ENCODE peak calls at places on chromosomes 4 and X, in ten cellular contexts. One of them, this sample, is unnamed.

GRCh38 chrX:16589211-16589610 is 60.7 kb upstream of the S100G start:
- DNase-seq in A549: no peak
- DNase-seq in NB4: no peak
- DNase-seq in WTC11: no peak
- DNase-seq in H1: no peak
- DNase-seq in HepG2: no peak
- DNase-seq in HCT116: no peak
- DNase-seq in K562: no peak
- DNase-seq in GM12878: no peak
- DNase-seq in SK-N-SH: no peak
- DNase-seq in this sample: peak; percentile 74

GRCh38 chrX:149467920-149468319 is 37.2 kb downstream of the IDS start:
- DNase-seq in A549: no peak
- DNase-seq in NB4: no peak
- DNase-seq in WTC11: no peak
- DNase-seq in H1: no peak
- DNase-seq in HepG2: no peak
- DNase-seq in HCT116: no peak
- DNase-seq in K562: no peak
- DNase-seq in GM12878: no peak
- DNase-seq in SK-N-SH: no peak
- DNase-seq in this sample: no peak

GRCh38 chrX:15947648-15948317 is 93.2 kb upstream of the AP1S2 start:
- DNase-seq in A549: no peak
- DNase-seq in NB4: peak; percentile 16
- DNase-seq in WTC11: peak; percentile 24
- DNase-seq in H1: peak; percentile 49
- DNase-seq in HepG2: no peak
- DNase-seq in HCT116: no peak
- DNase-seq in K562: peak; percentile 8
- DNase-seq in GM12878: no peak
- DNase-seq in SK-N-SH: no peak
- DNase-seq in this sample: peak; percentile 45

GRCh38 chrX:41963348-41963747 is 40.0 kb upstream of the CASK start:
- DNase-seq in A549: no peak
- DNase-seq in NB4: no peak
- DNase-seq in WTC11: no peak
- DNase-seq in H1: no peak
- DNase-seq in HepG2: no peak
- DNase-seq in HCT116: no peak
- DNase-seq in K562: no peak
- DNase-seq in GM12878: no peak
- DNase-seq in SK-N-SH: no peak
- DNase-seq in this sample: peak; percentile 39

GRCh38 chrX:16869393-16870094 is 618 bp downstream of the RBBP7 start:
- DNase-seq in A549: no peak
- DNase-seq in NB4: peak; percentile 74
- DNase-seq in WTC11: peak; percentile 32
- DNase-seq in H1: peak; percentile 48
- DNase-seq in HepG2: no peak
- DNase-seq in HCT116: no peak
- DNase-seq in K562: peak; percentile 60
- DNase-seq in GM12878: no peak
- DNase-seq in SK-N-SH: peak; percentile 77
- DNase-seq in this sample: peak; percentile 13

GRCh38 chr4:5863461-5864113 is 29.3 kb downstream of the CRMP1 start:
- DNase-seq in A549: peak; percentile 30
- DNase-seq in NB4: peak; percentile 87
- DNase-seq in WTC11: no peak
- DNase-seq in H1: no peak
- DNase-seq in HepG2: no peak
- DNase-seq in HCT116: peak; percentile 57
- DNase-seq in K562: no peak
- DNase-seq in GM12878: no peak
- DNase-seq in SK-N-SH: no peak
- DNase-seq in this sample: peak; percentile 44

GRCh38 chr4:22719218-22719617 is 26.5 kb downstream of the GBA3 start:
- DNase-seq in A549: no peak
- DNase-seq in NB4: no peak
- DNase-seq in WTC11: no peak
- DNase-seq in H1: no peak
- DNase-seq in HepG2: no peak
- DNase-seq in HCT116: no peak
- DNase-seq in K562: no peak
- DNase-seq in GM12878: no peak
- DNase-seq in SK-N-SH: no peak
- DNase-seq in this sample: no peak

GRCh38 chr4:186248643-186249042 is 17.3 kb upstream of the F11 start:
- DNase-seq in A549: no peak
- DNase-seq in NB4: no peak
- DNase-seq in WTC11: no peak
- DNase-seq in H1: no peak
- DNase-seq in HepG2: no peak
- DNase-seq in HCT116: no peak
- DNase-seq in K562: no peak
- DNase-seq in GM12878: no peak
- DNase-seq in SK-N-SH: no peak
- DNase-seq in this sample: no peak

GRCh38 chr4:146548443-146548842 is 26.7 kb upstream of the SLC10A7 start:
- DNase-seq in A549: no peak
- DNase-seq in NB4: no peak
- DNase-seq in WTC11: no peak
- DNase-seq in H1: no peak
- DNase-seq in HepG2: no peak
- DNase-seq in HCT116: no peak
- DNase-seq in K562: no peak
- DNase-seq in GM12878: no peak
- DNase-seq in SK-N-SH: no peak
- DNase-seq in this sample: no peak

GRCh38 chr4:8547912-8548730 is 32.1 kb upstream of the GPR78 start:
- DNase-seq in A549: no peak
- DNase-seq in NB4: no peak
- DNase-seq in WTC11: no peak
- DNase-seq in H1: no peak
- DNase-seq in HepG2: no peak
- DNase-seq in HCT116: no peak
- DNase-seq in K562: no peak
- DNase-seq in GM12878: no peak
- DNase-seq in SK-N-SH: peak; percentile 20
- DNase-seq in this sample: no peak

GRCh38 chrX:18927558-18927957 is 56.4 kb downstream of the PHKA2 start:
- DNase-seq in A549: no peak
- DNase-seq in NB4: no peak
- DNase-seq in WTC11: no peak
- DNase-seq in H1: no peak
- DNase-seq in HepG2: no peak
- DNase-seq in HCT116: no peak
- DNase-seq in K562: no peak
- DNase-seq in GM12878: no peak
- DNase-seq in SK-N-SH: no peak
- DNase-seq in this sample: no peak

GRCh38 chr4:85084371-85085170 is 118.1 kb upstream of the WDFY3 start:
- DNase-seq in A549: peak; percentile 2
- DNase-seq in NB4: peak; percentile 66
- DNase-seq in WTC11: no peak
- DNase-seq in H1: no peak
- DNase-seq in HepG2: peak; percentile 60
- DNase-seq in HCT116: peak; percentile 75
- DNase-seq in K562: peak; percentile 35
- DNase-seq in GM12878: no peak
- DNase-seq in SK-N-SH: peak; percentile 20
- DNase-seq in this sample: peak; percentile 67

GRCh38 chr4:1473718-1474117 is 67.5 kb upstream of the NKX1-1 start:
- DNase-seq in A549: no peak
- DNase-seq in NB4: no peak
- DNase-seq in WTC11: no peak
- DNase-seq in H1: no peak
- DNase-seq in HepG2: no peak
- DNase-seq in HCT116: no peak
- DNase-seq in K562: no peak
- DNase-seq in GM12878: no peak
- DNase-seq in SK-N-SH: peak; percentile 7
- DNase-seq in this sample: no peak

GRCh38 chr4:75180790-75181776 is 248.2 kb downstream of the PARM1 start:
- DNase-seq in A549: no peak
- DNase-seq in NB4: peak; percentile 74
- DNase-seq in WTC11: peak; percentile 26
- DNase-seq in H1: no peak
- DNase-seq in HepG2: no peak
- DNase-seq in HCT116: no peak
- DNase-seq in K562: no peak
- DNase-seq in GM12878: peak; percentile 48
- DNase-seq in SK-N-SH: no peak
- DNase-seq in this sample: no peak

GRCh38 chr4:101597204-101597603 is 193.3 kb upstream of the BANK1 start:
- DNase-seq in A549: no peak
- DNase-seq in NB4: peak; percentile 50
- DNase-seq in WTC11: no peak
- DNase-seq in H1: no peak
- DNase-seq in HepG2: no peak
- DNase-seq in HCT116: no peak
- DNase-seq in K562: no peak
- DNase-seq in GM12878: peak; percentile 5
- DNase-seq in SK-N-SH: no peak
- DNase-seq in this sample: no peak

DNA sequence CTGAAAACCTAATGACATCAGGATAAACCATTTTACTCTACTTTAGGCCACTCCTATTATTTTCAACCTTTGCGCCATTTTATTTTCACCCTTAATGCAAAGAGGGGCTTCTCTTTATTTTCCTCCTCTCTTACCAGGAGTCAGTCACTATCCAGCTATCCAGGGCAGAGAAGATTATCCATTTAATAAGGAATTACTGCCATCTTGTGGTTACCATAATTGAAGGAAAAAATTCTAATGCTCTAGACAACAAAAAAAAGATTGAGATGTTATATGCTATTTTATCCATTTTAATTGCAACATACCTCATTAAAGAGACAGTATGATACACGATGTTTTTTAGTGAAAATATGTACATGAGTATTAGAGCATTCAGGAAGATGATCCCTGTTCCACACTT is 514.5 kb upstream of the FAM241A start:
- DNase-seq in A549: no peak
- DNase-seq in NB4: peak; percentile 12
- DNase-seq in WTC11: no peak
- DNase-seq in H1: no peak
- DNase-seq in HepG2: peak; percentile 7
- DNase-seq in HCT116: peak; percentile 23
- DNase-seq in K562: no peak
- DNase-seq in GM12878: no peak
- DNase-seq in SK-N-SH: peak; percentile 10
- DNase-seq in this sample: peak; percentile 35
- TF ChIP-seq MAX in A549: no peak
- TF ChIP-seq MAX in NB4: no peak
- TF ChIP-seq MAX in WTC11: no peak
- TF ChIP-seq MAX in H1: no peak
- TF ChIP-seq MAX in HepG2: no peak
- TF ChIP-seq MAX in HCT116: no peak
- TF ChIP-seq MAX in K562: no peak
- TF ChIP-seq MAX in GM12878: no peak
- TF ChIP-seq MAX in SK-N-SH: no peak
- TF ChIP-seq MAX in this sample: no peak

DNA sequence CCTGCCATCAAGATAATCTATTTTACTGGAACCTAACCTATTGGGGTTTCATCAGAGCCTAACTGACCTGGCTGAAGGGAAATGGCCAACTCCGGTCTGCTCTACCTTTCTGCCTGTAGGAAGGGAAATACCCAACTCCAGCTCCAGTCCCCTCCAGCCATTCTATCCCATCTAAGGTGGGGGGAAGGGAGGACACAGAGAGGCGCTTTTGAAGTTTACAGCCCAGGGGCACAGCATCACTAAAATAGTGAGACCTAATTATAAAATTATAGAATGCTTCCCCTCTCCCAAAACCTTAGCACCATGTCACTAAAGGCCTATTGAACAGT is 27.8 kb upstream of the ACSL4 start:
- DNase-seq in A549: no peak
- DNase-seq in NB4: no peak
- DNase-seq in WTC11: no peak
- DNase-seq in H1: no peak
- DNase-seq in HepG2: no peak
- DNase-seq in HCT116: no peak
- DNase-seq in K562: no peak
- DNase-seq in GM12878: no peak
- DNase-seq in SK-N-SH: no peak
- DNase-seq in this sample: no peak
- TF ChIP-seq MAX in A549: no peak
- TF ChIP-seq MAX in NB4: no peak
- TF ChIP-seq MAX in WTC11: no peak
- TF ChIP-seq MAX in H1: no peak
- TF ChIP-seq MAX in HepG2: no peak
- TF ChIP-seq MAX in HCT116: no peak
- TF ChIP-seq MAX in K562: no peak
- TF ChIP-seq MAX in GM12878: no peak
- TF ChIP-seq MAX in SK-N-SH: no peak
- TF ChIP-seq MAX in this sample: no peak

GRCh38 chr4:188714907-188715306 is 575.7 kb downstream of the TRIML1 start:
- DNase-seq in A549: no peak
- DNase-seq in NB4: no peak
- DNase-seq in WTC11: no peak
- DNase-seq in H1: no peak
- DNase-seq in HepG2: no peak
- DNase-seq in HCT116: no peak
- DNase-seq in K562: no peak
- DNase-seq in GM12878: no peak
- DNase-seq in SK-N-SH: no peak
- DNase-seq in this sample: no peak
- TF ChIP-seq MAX in A549: no peak
- TF ChIP-seq MAX in NB4: no peak
- TF ChIP-seq MAX in WTC11: no peak
- TF ChIP-seq MAX in H1: no peak
- TF ChIP-seq MAX in HepG2: no peak
- TF ChIP-seq MAX in HCT116: no peak
- TF ChIP-seq MAX in K562: no peak
- TF ChIP-seq MAX in GM12878: no peak
- TF ChIP-seq MAX in SK-N-SH: no peak
- TF ChIP-seq MAX in this sample: no peak

DNA sequence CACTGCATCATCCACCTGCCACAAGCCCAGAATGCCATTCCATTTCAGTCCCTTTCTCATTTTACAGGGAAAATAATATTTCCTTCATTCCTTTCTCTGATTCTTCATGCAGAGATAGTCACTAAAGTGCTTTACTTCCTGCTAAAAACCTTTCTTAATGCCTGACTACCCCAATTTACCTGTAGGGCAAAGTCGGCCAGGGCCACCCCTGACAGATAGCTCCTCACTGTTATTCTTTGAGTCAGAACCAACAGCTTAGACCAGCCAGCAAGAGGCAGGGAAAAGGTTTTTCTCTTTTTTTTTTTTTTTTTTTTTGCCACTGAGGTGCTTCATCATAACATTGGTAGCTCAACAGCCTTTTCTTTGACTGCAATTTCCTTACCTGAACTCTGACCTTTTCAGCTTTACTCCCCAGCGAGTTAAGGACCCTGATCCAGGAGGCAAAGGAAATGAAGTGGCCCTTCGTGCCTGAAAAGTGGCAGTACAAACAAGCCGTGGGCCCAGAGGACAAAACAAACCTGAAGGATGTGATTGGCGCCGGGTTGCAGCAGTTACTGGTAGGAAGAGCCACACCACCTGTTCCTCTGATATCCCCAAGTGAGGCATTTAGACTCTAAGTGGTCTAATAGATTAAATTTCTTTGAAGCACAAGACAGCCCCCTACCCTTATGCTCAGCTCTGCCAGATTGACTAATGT is 85.0 kb downstream of the ALPK1 start:
- DNase-seq in A549: no peak
- DNase-seq in NB4: no peak
- DNase-seq in WTC11: no peak
- DNase-seq in H1: no peak
- DNase-seq in HepG2: no peak
- DNase-seq in HCT116: no peak
- DNase-seq in K562: no peak
- DNase-seq in GM12878: no peak
- DNase-seq in SK-N-SH: no peak
- DNase-seq in this sample: no peak
- TF ChIP-seq MAX in A549: no peak
- TF ChIP-seq MAX in NB4: no peak
- TF ChIP-seq MAX in WTC11: no peak
- TF ChIP-seq MAX in H1: no peak
- TF ChIP-seq MAX in HepG2: no peak
- TF ChIP-seq MAX in HCT116: no peak
- TF ChIP-seq MAX in K562: no peak
- TF ChIP-seq MAX in GM12878: no peak
- TF ChIP-seq MAX in SK-N-SH: no peak
- TF ChIP-seq MAX in this sample: no peak